ENCODE peak calls at places on chromosome 18, in six cellular contexts. One of them, this sample, is unnamed.

GRCh38 chr18:24369420-24369819 is 28.2 kb downstream of the OSBPL1A start:
- DNase-seq in A549: no peak
- DNase-seq in astrocyte of the spinal cord: peak
- DNase-seq in neural progenitor cell: no peak
- DNase-seq in K562: no peak
- DNase-seq in cardiac fibroblast: no peak
- DNase-seq in this sample: no peak

GRCh38 chr18:23540867-23541266 is 37.6 kb downstream of the RMC1 start:
- DNase-seq in K562: peak
- DNase-seq in neural progenitor cell: no peak
- DNase-seq in A549: no peak
- DNase-seq in astrocyte of the spinal cord: no peak
- DNase-seq in cardiac fibroblast: no peak
- DNase-seq in this sample: no peak

GRCh38 chr18:14924226-14924625 is 176.3 kb downstream of the ANKRD30B start:
- DNase-seq in cardiac fibroblast: no peak
- DNase-seq in neural progenitor cell: no peak
- DNase-seq in A549: no peak
- DNase-seq in K562: no peak
- DNase-seq in astrocyte of the spinal cord: no peak
- DNase-seq in this sample: no peak

GRCh38 chr18:3652380-3653262 is 202.6 kb downstream of the TGIF1 start:
- DNase-seq in A549: peak
- DNase-seq in astrocyte of the spinal cord: peak
- DNase-seq in K562: peak
- DNase-seq in neural progenitor cell: no peak
- DNase-seq in cardiac fibroblast: peak
- DNase-seq in this sample: no peak

GRCh38 chr18:57214976-57215375 is 68.1 kb downstream of the BOD1L2 start:
- DNase-seq in cardiac fibroblast: no peak
- DNase-seq in K562: no peak
- DNase-seq in A549: no peak
- DNase-seq in astrocyte of the spinal cord: no peak
- DNase-seq in neural progenitor cell: no peak
- DNase-seq in this sample: no peak

GRCh38 chr18:211582-211981 is 53.2 kb downstream of the USP14 start:
- DNase-seq in astrocyte of the spinal cord: no peak
- DNase-seq in A549: no peak
- DNase-seq in cardiac fibroblast: no peak
- DNase-seq in K562: no peak
- DNase-seq in neural progenitor cell: no peak
- DNase-seq in this sample: no peak

GRCh38 chr18:42067527-42067926 is 112.5 kb downstream of the PIK3C3 start:
- DNase-seq in astrocyte of the spinal cord: no peak
- DNase-seq in K562: no peak
- DNase-seq in A549: no peak
- DNase-seq in neural progenitor cell: no peak
- DNase-seq in cardiac fibroblast: no peak
- DNase-seq in this sample: no peak

GRCh38 chr18:43720036-43720435 is 442.7 kb upstream of the SYT4 start:
- DNase-seq in A549: no peak
- DNase-seq in cardiac fibroblast: no peak
- DNase-seq in neural progenitor cell: no peak
- DNase-seq in K562: no peak
- DNase-seq in astrocyte of the spinal cord: peak
- DNase-seq in this sample: no peak

GRCh38 chr18:59056706-59057492 is 82.8 kb upstream of the SEC11C start:
- DNase-seq in A549: no peak
- DNase-seq in K562: peak
- DNase-seq in neural progenitor cell: peak
- DNase-seq in cardiac fibroblast: peak
- DNase-seq in astrocyte of the spinal cord: peak
- DNase-seq in this sample: peak

GRCh38 chr18:12890964-12891363 is 6.9 kb upstream of the PTPN2 start:
- DNase-seq in astrocyte of the spinal cord: no peak
- DNase-seq in cardiac fibroblast: no peak
- DNase-seq in K562: no peak
- DNase-seq in A549: no peak
- DNase-seq in neural progenitor cell: no peak
- DNase-seq in this sample: no peak

GRCh38 chr18:34990571-34990970 is 50.6 kb upstream of the MAPRE2 start:
- DNase-seq in neural progenitor cell: no peak
- DNase-seq in K562: no peak
- DNase-seq in astrocyte of the spinal cord: peak
- DNase-seq in A549: no peak
- DNase-seq in cardiac fibroblast: peak
- DNase-seq in this sample: no peak

GRCh38 chr18:22177496-22177866 is 8.1 kb downstream of the GATA6 start:
- DNase-seq in K562: no peak
- DNase-seq in neural progenitor cell: no peak
- DNase-seq in astrocyte of the spinal cord: no peak
- DNase-seq in A549: no peak
- DNase-seq in cardiac fibroblast: no peak
- DNase-seq in this sample: no peak

GRCh38 chr18:58370662-58371061 is 258.2 kb downstream of the ALPK2 start:
- DNase-seq in cardiac fibroblast: no peak
- DNase-seq in A549: no peak
- DNase-seq in K562: no peak
- DNase-seq in astrocyte of the spinal cord: no peak
- DNase-seq in neural progenitor cell: no peak
- DNase-seq in this sample: no peak

GRCh38 chr18:46253498-46253897 is 149.3 kb downstream of the HAUS1 start:
- DNase-seq in neural progenitor cell: no peak
- DNase-seq in A549: no peak
- DNase-seq in cardiac fibroblast: peak
- DNase-seq in astrocyte of the spinal cord: peak
- DNase-seq in K562: no peak
- DNase-seq in this sample: no peak

DNA sequence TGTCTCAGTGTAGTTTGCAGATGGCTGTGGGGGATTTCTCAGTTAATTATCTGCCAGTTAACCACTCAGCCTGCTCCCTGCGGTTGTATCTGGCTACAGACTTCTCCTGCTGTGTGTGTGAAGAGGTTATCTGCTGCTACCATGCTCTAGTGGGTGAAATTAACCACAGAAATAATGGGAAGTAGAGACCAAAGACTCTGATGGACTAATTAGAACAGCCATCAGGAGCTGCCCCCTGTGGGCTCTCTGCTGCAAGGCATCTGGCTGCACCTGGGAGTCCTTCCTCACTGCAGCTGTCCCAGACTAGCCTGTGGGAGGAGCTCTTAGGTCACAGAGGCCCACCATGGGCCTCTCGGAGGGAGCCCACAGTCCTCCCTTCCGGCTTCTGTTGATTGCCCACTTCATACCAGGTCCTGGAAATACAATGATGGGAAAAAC is 66.6 kb downstream of the CTIF start:
- DNase-seq in A549: no peak
- DNase-seq in neural progenitor cell: peak
- DNase-seq in K562: peak
- DNase-seq in cardiac fibroblast: peak
- DNase-seq in astrocyte of the spinal cord: peak
- DNase-seq in this sample: peak
- TF ChIP-seq CTCF in A549: peak
- TF ChIP-seq CTCF in neural progenitor cell: peak
- TF ChIP-seq CTCF in K562: peak
- TF ChIP-seq CTCF in cardiac fibroblast: peak
- TF ChIP-seq CTCF in astrocyte of the spinal cord: peak
- TF ChIP-seq CTCF in this sample: peak

GRCh38 chr18:7021994-7022840 is 95.4 kb downstream of the LAMA1 start:
- DNase-seq in K562: peak
- DNase-seq in cardiac fibroblast: peak
- DNase-seq in neural progenitor cell: peak
- DNase-seq in A549: peak
- DNase-seq in astrocyte of the spinal cord: peak
- DNase-seq in this sample: peak
- TF ChIP-seq CTCF in K562: peak
- TF ChIP-seq CTCF in cardiac fibroblast: peak
- TF ChIP-seq CTCF in neural progenitor cell: peak
- TF ChIP-seq CTCF in A549: peak
- TF ChIP-seq CTCF in astrocyte of the spinal cord: peak
- TF ChIP-seq CTCF in this sample: peak

GRCh38 chr18:61957801-61958516 is 65.2 kb upstream of the RNF152 start:
- DNase-seq in K562: peak
- DNase-seq in neural progenitor cell: no peak
- DNase-seq in astrocyte of the spinal cord: no peak
- DNase-seq in cardiac fibroblast: peak
- DNase-seq in A549: no peak
- DNase-seq in this sample: no peak
- TF ChIP-seq CTCF in K562: peak
- TF ChIP-seq CTCF in neural progenitor cell: no peak
- TF ChIP-seq CTCF in astrocyte of the spinal cord: peak
- TF ChIP-seq CTCF in cardiac fibroblast: peak
- TF ChIP-seq CTCF in A549: no peak
- TF ChIP-seq CTCF in this sample: no peak

GRCh38 chr18:67456691-67457090 is 59.8 kb downstream of the DSEL start:
- DNase-seq in neural progenitor cell: no peak
- DNase-seq in A549: no peak
- DNase-seq in astrocyte of the spinal cord: no peak
- DNase-seq in K562: no peak
- DNase-seq in cardiac fibroblast: peak
- DNase-seq in this sample: no peak
- TF ChIP-seq CTCF in neural progenitor cell: peak
- TF ChIP-seq CTCF in A549: no peak
- TF ChIP-seq CTCF in astrocyte of the spinal cord: no peak
- TF ChIP-seq CTCF in K562: no peak
- TF ChIP-seq CTCF in cardiac fibroblast: peak
- TF ChIP-seq CTCF in this sample: peak

GRCh38 chr18:11040823-11041712 is 108.3 kb downstream of the PIEZO2 start:
- DNase-seq in neural progenitor cell: peak
- DNase-seq in K562: peak
- DNase-seq in cardiac fibroblast: peak
- DNase-seq in astrocyte of the spinal cord: peak
- DNase-seq in A549: peak
- DNase-seq in this sample: peak
- TF ChIP-seq CTCF in neural progenitor cell: peak
- TF ChIP-seq CTCF in K562: peak
- TF ChIP-seq CTCF in cardiac fibroblast: peak
- TF ChIP-seq CTCF in astrocyte of the spinal cord: peak
- TF ChIP-seq CTCF in A549: peak
- TF ChIP-seq CTCF in this sample: peak

This sample was measured in endothelial cell.